ENCODE peak calls at places on chromosomes 11 and 22, in four cellular contexts. One of them, this sample, is unnamed.

GRCh38 chr11:32594272-32594671 is 10.6 kb downstream of the EIF3M start:
- DNase-seq in lower lobe of right lung: no peak
- DNase-seq in NCI-H1092 treated with DMSO at 0.1 percent for 48 hours: no peak
- DNase-seq in activated CD4-positive, alpha-beta T cell treated with anti-CD3 and anti-CD28 coated beads for 1 hour: no peak
- DNase-seq in this sample: no peak

GRCh38 chr22:37486224-37486845 is at the start of gene MFNG:
- DNase-seq in lower lobe of right lung: peak
- DNase-seq in NCI-H1092 treated with DMSO at 0.1 percent for 48 hours: peak
- DNase-seq in activated CD4-positive, alpha-beta T cell treated with anti-CD3 and anti-CD28 coated beads for 1 hour: peak
- DNase-seq in this sample: peak

GRCh38 chr11:102316505-102316904 is 779 bp upstream of the BIRC3 start:
- DNase-seq in lower lobe of right lung: no peak
- DNase-seq in NCI-H1092 treated with DMSO at 0.1 percent for 48 hours: no peak
- DNase-seq in activated CD4-positive, alpha-beta T cell treated with anti-CD3 and anti-CD28 coated beads for 1 hour: no peak
- DNase-seq in this sample: no peak

GRCh38 chr11:13008625-13009475 is at the start of gene RASSF10:
- DNase-seq in lower lobe of right lung: peak
- DNase-seq in NCI-H1092 treated with DMSO at 0.1 percent for 48 hours: peak
- DNase-seq in activated CD4-positive, alpha-beta T cell treated with anti-CD3 and anti-CD28 coated beads for 1 hour: no peak
- DNase-seq in this sample: no peak

GRCh38 chr11:79088967-79089366 is 351.9 kb downstream of the TENM4 start:
- DNase-seq in lower lobe of right lung: no peak
- DNase-seq in NCI-H1092 treated with DMSO at 0.1 percent for 48 hours: no peak
- DNase-seq in activated CD4-positive, alpha-beta T cell treated with anti-CD3 and anti-CD28 coated beads for 1 hour: no peak
- DNase-seq in this sample: no peak

GRCh38 chr11:36492724-36493304 is 17.3 kb downstream of the TRAF6 start:
- DNase-seq in lower lobe of right lung: no peak
- DNase-seq in NCI-H1092 treated with DMSO at 0.1 percent for 48 hours: no peak
- DNase-seq in activated CD4-positive, alpha-beta T cell treated with anti-CD3 and anti-CD28 coated beads for 1 hour: no peak
- DNase-seq in this sample: no peak

GRCh38 chr11:70483077-70483861 is 84.9 kb downstream of the CTTN start:
- DNase-seq in lower lobe of right lung: peak
- DNase-seq in NCI-H1092 treated with DMSO at 0.1 percent for 48 hours: no peak
- DNase-seq in activated CD4-positive, alpha-beta T cell treated with anti-CD3 and anti-CD28 coated beads for 1 hour: no peak
- DNase-seq in this sample: no peak

GRCh38 chr11:37026741-37027140 is 428.7 kb upstream of the RAG2 start:
- DNase-seq in lower lobe of right lung: no peak
- DNase-seq in NCI-H1092 treated with DMSO at 0.1 percent for 48 hours: no peak
- DNase-seq in activated CD4-positive, alpha-beta T cell treated with anti-CD3 and anti-CD28 coated beads for 1 hour: no peak
- DNase-seq in this sample: no peak

GRCh38 chr22:30036656-30037055 is 43.6 kb upstream of the HORMAD2 start:
- DNase-seq in lower lobe of right lung: no peak
- DNase-seq in NCI-H1092 treated with DMSO at 0.1 percent for 48 hours: no peak
- DNase-seq in activated CD4-positive, alpha-beta T cell treated with anti-CD3 and anti-CD28 coated beads for 1 hour: no peak
- DNase-seq in this sample: no peak

GRCh38 chr22:38484244-38484643 is 16.3 kb downstream of the KDELR3 start:
- DNase-seq in lower lobe of right lung: no peak
- DNase-seq in NCI-H1092 treated with DMSO at 0.1 percent for 48 hours: no peak
- DNase-seq in activated CD4-positive, alpha-beta T cell treated with anti-CD3 and anti-CD28 coated beads for 1 hour: no peak
- DNase-seq in this sample: no peak

GRCh38 chr11:46673713-46674462 is 26.5 kb downstream of the ARHGAP1 start:
- DNase-seq in lower lobe of right lung: no peak
- DNase-seq in NCI-H1092 treated with DMSO at 0.1 percent for 48 hours: no peak
- DNase-seq in activated CD4-positive, alpha-beta T cell treated with anti-CD3 and anti-CD28 coated beads for 1 hour: no peak
- DNase-seq in this sample: no peak

GRCh38 chr11:2376751-2377451 is at the start of gene CD81:
- DNase-seq in lower lobe of right lung: peak
- DNase-seq in NCI-H1092 treated with DMSO at 0.1 percent for 48 hours: peak
- DNase-seq in activated CD4-positive, alpha-beta T cell treated with anti-CD3 and anti-CD28 coated beads for 1 hour: peak
- DNase-seq in this sample: peak

GRCh38 chr11:64356498-64357411 is 2.2 kb upstream of the RPS6KA4 start:
- DNase-seq in lower lobe of right lung: no peak
- DNase-seq in NCI-H1092 treated with DMSO at 0.1 percent for 48 hours: peak
- DNase-seq in activated CD4-positive, alpha-beta T cell treated with anti-CD3 and anti-CD28 coated beads for 1 hour: no peak
- DNase-seq in this sample: no peak

GRCh38 chr11:8604078-8604723 is 10.2 kb upstream of the STK33 start:
- DNase-seq in lower lobe of right lung: peak
- DNase-seq in NCI-H1092 treated with DMSO at 0.1 percent for 48 hours: peak
- DNase-seq in activated CD4-positive, alpha-beta T cell treated with anti-CD3 and anti-CD28 coated beads for 1 hour: no peak
- DNase-seq in this sample: no peak

GRCh38 chr11:73404048-73404447 is 27.8 kb downstream of the RELT start:
- DNase-seq in lower lobe of right lung: peak
- DNase-seq in NCI-H1092 treated with DMSO at 0.1 percent for 48 hours: peak
- DNase-seq in activated CD4-positive, alpha-beta T cell treated with anti-CD3 and anti-CD28 coated beads for 1 hour: no peak
- DNase-seq in this sample: no peak

This sample was measured in activated CD4-positive, CD25-positive, alpha-beta regulatory T cell.